ENCODE peak calls at places on chromosomes 6 and 20, in six cellular contexts. O, P, I, C, M and J are unnamed samples.

GRCh38 chr6:122947355-122947754 is 48.7 kb upstream of the CLVS2 start:
- DNase-seq in I (peak; percentile 51), C (no peak), P (peak; percentile 36), O (peak; percentile 24), M (no peak), J (peak; percentile 78)

GRCh38 chr6:143027058-143027457 is 33.6 kb upstream of the AIG1 start:
- DNase-seq in P (no peak), C (peak; percentile 27), O (peak; percentile 41), M (peak; percentile 24), I (peak; percentile 51), J (peak; percentile 85)

GRCh38 chr6:161393839-161394364 is 120.0 kb upstream of the AGPAT4 start:
- DNase-seq in M (peak; percentile 90), C (no peak), P (peak; percentile 66), I (no peak), O (peak; percentile 82), J (peak; percentile 60)

GRCh38 chr6:123777554-123777953 is 26.1 kb upstream of the NKAIN2 start:
- DNase-seq in I (no peak), M (peak; percentile 1), C (no peak), P (no peak), O (peak; percentile 30), J (no peak)

GRCh38 chr6:7424058-7424457 is 34.5 kb downstream of the RIOK1 start:
- DNase-seq in C (no peak), M (no peak), P (no peak), O (no peak), I (no peak), J (no peak)

GRCh38 chr6:127182501-127182900 is 64.0 kb downstream of the RSPO3 start:
- DNase-seq in C (no peak), M (no peak), P (no peak), O (no peak), I (no peak), J (no peak)

GRCh38 chr6:2695464-2696095 is 55.1 kb downstream of the MYLK4 start:
- DNase-seq in O (peak; percentile 78), I (no peak), M (peak; percentile 57), C (no peak), P (no peak), J (no peak)

GRCh38 chr6:6585003-6585311 is 3.6 kb upstream of the LY86 start:
- DNase-seq in P (no peak), I (no peak), M (no peak), O (no peak), C (no peak), J (no peak)

GRCh38 chr20:44866703-44867335 is 18.7 kb upstream of the YWHAB start:
- DNase-seq in P (no peak), M (no peak), I (no peak), O (no peak), C (no peak), J (no peak)

GRCh38 chr6:138307816-138308727 is 69.6 kb upstream of the SMIM28 start:
- DNase-seq in I (no peak), M (no peak), P (no peak), C (no peak), O (no peak), J (no peak)

GRCh38 chr20:62949153-62949821 is 3.2 kb upstream of the SLC17A9 start:
- DNase-seq in M (no peak), C (no peak), I (no peak), O (no peak), P (no peak), J (no peak)

GRCh38 chr6:161130606-161131005 is 139.0 kb downstream of the MAP3K4 start:
- DNase-seq in M (no peak), P (no peak), O (no peak), I (no peak), C (no peak), J (no peak)

GRCh38 chr6:125793280-125793679 is 2.5 kb downstream of the NCOA7 start:
- DNase-seq in I (no peak), M (no peak), O (no peak), P (peak; percentile 33), C (no peak), J (no peak)

GRCh38 chr20:50085481-50086365 is 27.2 kb downstream of the UBE2V1 start:
- DNase-seq in I (peak; percentile 63), O (peak; percentile 75), P (peak; percentile 79), M (peak; percentile 73), C (no peak), J (peak; percentile 81)

GRCh38 chr6:72554203-72554564 is 67.7 kb upstream of the KCNQ5 start:
- DNase-seq in P (no peak), C (no peak), M (peak; percentile 86), I (no peak), O (peak; percentile 79), J (no peak)

GRCh38 chr20:43963872-43964791 is 49.5 kb downstream of the TOX2 start:
- DNase-seq in C (no peak), I (no peak), M (peak; percentile 49), O (peak; percentile 56), P (no peak), J (peak; percentile 32)

GRCh38 chr20:23047738-23048214 is 1.7 kb downstream of the THBD start:
- DNase-seq in P (no peak), C (no peak), M (no peak), I (peak; percentile 74), O (no peak), J (peak; percentile 82)

GRCh38 chr6:50381106-50381415 is 331.3 kb upstream of the DEFB112 start:
- DNase-seq in I (no peak), M (no peak), P (peak; percentile 10), C (no peak), O (no peak), J (peak; percentile 80)

GRCh38 chr20:20211274-20211987 is 156.5 kb upstream of the INSM1 start:
- DNase-seq in P (no peak), I (no peak), O (peak; percentile 58), C (no peak), M (no peak), J (no peak)

GRCh38 chr6:167045828-167046580 is 46.8 kb downstream of the CEP43 start:
- DNase-seq in P (no peak), I (no peak), C (no peak), O (peak; percentile 43), M (no peak), J (no peak)

GRCh38 chr6:167044696-167045095 is 45.5 kb downstream of the CEP43 start:
- DNase-seq in M (peak; percentile 44), I (peak; percentile 46), P (no peak), C (no peak), O (no peak), J (peak; percentile 60)

GRCh38 chr6:167046861-167047495 is 47.8 kb downstream of the CEP43 start:
- DNase-seq in M (no peak), I (no peak), P (no peak), O (no peak), C (no peak), J (no peak)

GRCh38 chr6:167049275-167049674 is 50.1 kb downstream of the CEP43 start:
- DNase-seq in C (no peak), P (no peak), I (no peak), O (no peak), M (no peak), J (no peak)

DNA sequence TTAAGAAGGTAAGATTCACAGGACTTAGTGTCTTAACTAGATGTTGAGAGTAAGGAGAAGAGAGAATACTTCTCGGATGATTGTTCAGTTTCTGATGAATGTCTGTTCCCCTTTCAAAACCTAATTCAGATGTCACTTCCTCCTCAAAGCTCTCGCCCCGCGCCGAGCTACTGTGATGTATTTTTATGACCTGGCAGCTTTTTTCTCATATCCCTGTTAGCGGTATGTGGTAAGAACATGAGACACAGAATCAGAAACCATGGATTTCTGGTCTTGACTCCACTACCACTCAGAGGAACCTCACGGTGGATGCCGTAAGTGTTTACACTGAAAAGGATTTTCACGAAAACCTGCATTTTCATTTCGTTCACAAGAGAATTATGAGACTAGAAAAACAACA is 48.4 kb downstream of the CEP43 start:
- DNase-seq in M (no peak), O (no peak), C (no peak), P (no peak), I (no peak), J (no peak)
- H3K27ac ChIP-seq in M (no peak overlapping the region), O (no peak overlapping the region), C (no peak overlapping the region), P (no peak overlapping the region), I (no peak overlapping the region), J (no peak overlapping the region)

GRCh38 chr6:16239090-16239797 is 857 bp downstream of the GMPR start:
- DNase-seq in P (peak; percentile 59), O (peak; percentile 84), I (no peak), C (no peak), M (peak; percentile 44), J (peak; percentile 92)
- H3K9ac ChIP-seq in P (peak overlapping the region; percentile 43), O (peak overlapping the region; percentile 32), I (no peak overlapping the region), C (no peak overlapping the region), M (peak overlapping the region; percentile 55), J (peak overlapping the region; percentile 12)

DNA sequence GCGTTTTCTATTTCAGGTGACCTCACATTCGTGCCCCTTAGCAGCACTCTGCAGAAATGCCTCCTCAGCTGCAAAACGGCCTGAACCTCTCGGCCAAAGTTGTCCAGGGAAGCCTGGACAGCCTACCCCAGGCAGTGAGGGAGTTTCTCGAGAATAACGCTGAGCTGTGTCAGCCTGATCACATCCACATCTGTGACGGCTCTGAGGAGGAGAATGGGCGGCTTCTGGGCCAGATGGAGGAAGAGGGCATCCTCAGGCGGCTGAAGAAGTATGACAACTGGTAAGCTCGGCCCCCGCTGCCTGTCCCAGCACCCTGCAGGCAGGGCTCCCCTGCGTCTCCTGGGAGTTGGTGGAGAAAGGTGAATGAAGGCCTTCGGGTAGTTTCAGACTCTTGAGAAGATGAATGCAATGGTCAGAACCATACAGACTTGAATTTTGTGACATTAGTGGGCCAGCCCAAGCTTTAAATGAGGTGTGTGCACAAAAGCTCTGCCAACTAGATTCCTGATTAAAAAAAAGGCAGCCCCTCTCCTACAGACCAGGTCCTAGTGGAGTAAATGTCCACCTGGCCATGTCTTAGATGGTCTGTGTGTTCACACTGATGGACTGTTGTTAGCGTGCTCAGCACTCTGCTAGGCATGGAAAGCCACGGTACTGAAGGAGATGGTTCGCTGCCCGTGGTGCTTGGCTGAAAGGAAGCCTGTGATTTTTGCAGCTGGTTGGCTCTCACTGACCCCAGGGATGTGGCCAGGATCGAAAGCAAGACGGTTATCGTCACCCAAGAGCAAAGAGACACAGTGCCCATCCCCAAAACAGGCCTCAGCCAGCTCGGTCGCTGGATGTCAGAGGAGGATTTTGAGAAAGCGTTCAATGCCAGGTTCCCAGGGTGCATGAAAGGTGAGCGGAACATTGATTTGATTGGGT is 708 bp downstream of the PCK1 start:
- DNase-seq in I (no peak), P (no peak), C (no peak), M (no peak), O (no peak), J (no peak)
- TF ChIP-seq CTCF in I (no peak), P (no peak), C (no peak), M (no peak), O (no peak), J (no peak)

GRCh38 chr6:41724638-41725501 is 10.5 kb downstream of the TFEB start:
- DNase-seq in I (no peak), C (no peak), O (no peak), P (no peak), M (no peak), J (no peak)
- H3K27ac ChIP-seq in I (no peak overlapping the region), C (no peak overlapping the region), O (no peak overlapping the region), P (peak overlapping the region; percentile 31), M (no peak overlapping the region), J (no peak overlapping the region)

GRCh38 chr20:58553166-58553696 is 38.0 kb upstream of the APCDD1L start:
- DNase-seq in I (peak; percentile 12), O (no peak), M (no peak), P (no peak), C (no peak), J (peak; percentile 18)
- H3K9ac ChIP-seq in I (no peak overlapping the region), O (no peak overlapping the region), M (no peak overlapping the region), P (no peak overlapping the region), C (no peak overlapping the region), J (no peak overlapping the region)

GRCh38 chr20:17281478-17281877 is 54.6 kb downstream of the PCSK2 start:
- DNase-seq in I (peak; percentile 73), M (peak; percentile 19), C (no peak), O (peak; percentile 62), P (peak; percentile 30), J (peak; percentile 90)
- TF ChIP-seq CTCF in I (peak; percentile 79), M (peak; percentile 46), C (peak; percentile 72), O (peak; percentile 73), P (peak; percentile 48), J (peak; percentile 85)